ENCODE peak calls at places on chromosomes 13 and 19, in ten cellular contexts. One of them, this sample, is unnamed.
A peak's percentile ranks its signal among the peaks of the same experiment; 100 is the strongest.

GRCh38 chr19:3125900-3126524 is 9.8 kb upstream of the GNA15 start:
- DNase-seq in cardiac muscle cell: peak; percentile 61
- DNase-seq in brain microvascular endothelial cell: peak; percentile 47
- DNase-seq in GDM1: peak; percentile 25
- DNase-seq in NCI-H748 treated with DMSO at 0.1 percent for 48 hours: no peak
- DNase-seq in AG10803: peak; percentile 30
- DNase-seq in stimulated activated CD4-positive, alpha-beta T cell treated with anti-CD3 and anti-CD28 coated beads, Interleukin-1b, Interleukin-23, amount 100 ng/mL, for 1 hour: peak; percentile 69
- DNase-seq in AG08396: peak; percentile 74
- DNase-seq in activated CD8-positive, alpha-beta memory T cell treated with anti-CD3 and anti-CD28 coated beads for 1 hour: peak; percentile 63
- DNase-seq in Calu3: peak; percentile 79
- DNase-seq in this sample: peak; percentile 74

GRCh38 chr19:1920644-1921043 is 15.4 kb downstream of the ADAT3 start:
- DNase-seq in cardiac muscle cell: no peak
- DNase-seq in brain microvascular endothelial cell: no peak
- DNase-seq in GDM1: no peak
- DNase-seq in NCI-H748 treated with DMSO at 0.1 percent for 48 hours: no peak
- DNase-seq in AG10803: no peak
- DNase-seq in stimulated activated CD4-positive, alpha-beta T cell treated with anti-CD3 and anti-CD28 coated beads, Interleukin-1b, Interleukin-23, amount 100 ng/mL, for 1 hour: no peak
- DNase-seq in AG08396: no peak
- DNase-seq in activated CD8-positive, alpha-beta memory T cell treated with anti-CD3 and anti-CD28 coated beads for 1 hour: no peak
- DNase-seq in Calu3: no peak
- DNase-seq in this sample: no peak

GRCh38 chr19:55324705-55325104 is 436 bp downstream of the TMEM150B start:
- DNase-seq in cardiac muscle cell: no peak
- DNase-seq in brain microvascular endothelial cell: no peak
- DNase-seq in GDM1: no peak
- DNase-seq in NCI-H748 treated with DMSO at 0.1 percent for 48 hours: no peak
- DNase-seq in AG10803: no peak
- DNase-seq in stimulated activated CD4-positive, alpha-beta T cell treated with anti-CD3 and anti-CD28 coated beads, Interleukin-1b, Interleukin-23, amount 100 ng/mL, for 1 hour: no peak
- DNase-seq in AG08396: no peak
- DNase-seq in activated CD8-positive, alpha-beta memory T cell treated with anti-CD3 and anti-CD28 coated beads for 1 hour: no peak
- DNase-seq in Calu3: no peak
- DNase-seq in this sample: no peak

GRCh38 chr13:29006359-29006850 is 186.3 kb downstream of the MTUS2 start:
- DNase-seq in cardiac muscle cell: peak; percentile 69
- DNase-seq in brain microvascular endothelial cell: no peak
- DNase-seq in GDM1: no peak
- DNase-seq in NCI-H748 treated with DMSO at 0.1 percent for 48 hours: no peak
- DNase-seq in AG10803: no peak
- DNase-seq in stimulated activated CD4-positive, alpha-beta T cell treated with anti-CD3 and anti-CD28 coated beads, Interleukin-1b, Interleukin-23, amount 100 ng/mL, for 1 hour: no peak
- DNase-seq in AG08396: no peak
- DNase-seq in activated CD8-positive, alpha-beta memory T cell treated with anti-CD3 and anti-CD28 coated beads for 1 hour: no peak
- DNase-seq in Calu3: no peak
- DNase-seq in this sample: no peak

GRCh38 chr13:38979891-38980627 is 10.6 kb downstream of the STOML3 start:
- DNase-seq in cardiac muscle cell: peak; percentile 8
- DNase-seq in brain microvascular endothelial cell: no peak
- DNase-seq in GDM1: no peak
- DNase-seq in NCI-H748 treated with DMSO at 0.1 percent for 48 hours: peak; percentile 41
- DNase-seq in AG10803: peak; percentile 10
- DNase-seq in stimulated activated CD4-positive, alpha-beta T cell treated with anti-CD3 and anti-CD28 coated beads, Interleukin-1b, Interleukin-23, amount 100 ng/mL, for 1 hour: no peak
- DNase-seq in AG08396: no peak
- DNase-seq in activated CD8-positive, alpha-beta memory T cell treated with anti-CD3 and anti-CD28 coated beads for 1 hour: no peak
- DNase-seq in Calu3: no peak
- DNase-seq in this sample: no peak

GRCh38 chr13:75181906-75182305 is 300.1 kb downstream of the TBC1D4 start:
- DNase-seq in cardiac muscle cell: no peak
- DNase-seq in brain microvascular endothelial cell: peak; percentile 80
- DNase-seq in GDM1: no peak
- DNase-seq in NCI-H748 treated with DMSO at 0.1 percent for 48 hours: no peak
- DNase-seq in AG10803: peak; percentile 23
- DNase-seq in stimulated activated CD4-positive, alpha-beta T cell treated with anti-CD3 and anti-CD28 coated beads, Interleukin-1b, Interleukin-23, amount 100 ng/mL, for 1 hour: no peak
- DNase-seq in AG08396: peak; percentile 8
- DNase-seq in activated CD8-positive, alpha-beta memory T cell treated with anti-CD3 and anti-CD28 coated beads for 1 hour: no peak
- DNase-seq in Calu3: no peak
- DNase-seq in this sample: peak; percentile 7

GRCh38 chr19:11223208-11223607 is 16.2 kb upstream of the ANGPTL8 start:
- DNase-seq in cardiac muscle cell: no peak
- DNase-seq in brain microvascular endothelial cell: no peak
- DNase-seq in GDM1: no peak
- DNase-seq in NCI-H748 treated with DMSO at 0.1 percent for 48 hours: no peak
- DNase-seq in AG10803: no peak
- DNase-seq in stimulated activated CD4-positive, alpha-beta T cell treated with anti-CD3 and anti-CD28 coated beads, Interleukin-1b, Interleukin-23, amount 100 ng/mL, for 1 hour: no peak
- DNase-seq in AG08396: no peak
- DNase-seq in activated CD8-positive, alpha-beta memory T cell treated with anti-CD3 and anti-CD28 coated beads for 1 hour: no peak
- DNase-seq in Calu3: no peak
- DNase-seq in this sample: no peak

GRCh38 chr19:17052439-17052838 is 22.8 kb downstream of the HAUS8 start:
- DNase-seq in cardiac muscle cell: peak; percentile 60
- DNase-seq in brain microvascular endothelial cell: peak; percentile 46
- DNase-seq in GDM1: no peak
- DNase-seq in NCI-H748 treated with DMSO at 0.1 percent for 48 hours: peak; percentile 3
- DNase-seq in AG10803: peak; percentile 54
- DNase-seq in stimulated activated CD4-positive, alpha-beta T cell treated with anti-CD3 and anti-CD28 coated beads, Interleukin-1b, Interleukin-23, amount 100 ng/mL, for 1 hour: no peak
- DNase-seq in AG08396: peak; percentile 66
- DNase-seq in activated CD8-positive, alpha-beta memory T cell treated with anti-CD3 and anti-CD28 coated beads for 1 hour: no peak
- DNase-seq in Calu3: peak; percentile 28
- DNase-seq in this sample: peak; percentile 80

GRCh38 chr19:40907968-40908735 is 26.1 kb upstream of the CYP2A7 start:
- DNase-seq in cardiac muscle cell: no peak
- DNase-seq in brain microvascular endothelial cell: no peak
- DNase-seq in GDM1: no peak
- DNase-seq in NCI-H748 treated with DMSO at 0.1 percent for 48 hours: no peak
- DNase-seq in AG10803: no peak
- DNase-seq in stimulated activated CD4-positive, alpha-beta T cell treated with anti-CD3 and anti-CD28 coated beads, Interleukin-1b, Interleukin-23, amount 100 ng/mL, for 1 hour: peak; percentile 53
- DNase-seq in AG08396: no peak
- DNase-seq in activated CD8-positive, alpha-beta memory T cell treated with anti-CD3 and anti-CD28 coated beads for 1 hour: peak; percentile 51
- DNase-seq in Calu3: no peak
- DNase-seq in this sample: no peak

GRCh38 chr13:47408546-47409319 is 511.9 kb upstream of the HTR2A start:
- DNase-seq in cardiac muscle cell: no peak
- DNase-seq in brain microvascular endothelial cell: no peak
- DNase-seq in GDM1: no peak
- DNase-seq in NCI-H748 treated with DMSO at 0.1 percent for 48 hours: peak; percentile 7
- DNase-seq in AG10803: peak; percentile 25
- DNase-seq in stimulated activated CD4-positive, alpha-beta T cell treated with anti-CD3 and anti-CD28 coated beads, Interleukin-1b, Interleukin-23, amount 100 ng/mL, for 1 hour: no peak
- DNase-seq in AG08396: no peak
- DNase-seq in activated CD8-positive, alpha-beta memory T cell treated with anti-CD3 and anti-CD28 coated beads for 1 hour: no peak
- DNase-seq in Calu3: no peak
- DNase-seq in this sample: no peak

GRCh38 chr19:46859637-46860124 is 1.1 kb upstream of the ARHGAP35 start:
- DNase-seq in cardiac muscle cell: no peak
- DNase-seq in brain microvascular endothelial cell: peak; percentile 71
- DNase-seq in GDM1: no peak
- DNase-seq in NCI-H748 treated with DMSO at 0.1 percent for 48 hours: no peak
- DNase-seq in AG10803: peak; percentile 82
- DNase-seq in stimulated activated CD4-positive, alpha-beta T cell treated with anti-CD3 and anti-CD28 coated beads, Interleukin-1b, Interleukin-23, amount 100 ng/mL, for 1 hour: no peak
- DNase-seq in AG08396: no peak
- DNase-seq in activated CD8-positive, alpha-beta memory T cell treated with anti-CD3 and anti-CD28 coated beads for 1 hour: no peak
- DNase-seq in Calu3: no peak
- DNase-seq in this sample: peak; percentile 36

GRCh38 chr13:76454991-76455390 is 431.2 kb downstream of the KCTD12 start:
- DNase-seq in cardiac muscle cell: no peak
- DNase-seq in brain microvascular endothelial cell: no peak
- DNase-seq in GDM1: no peak
- DNase-seq in NCI-H748 treated with DMSO at 0.1 percent for 48 hours: no peak
- DNase-seq in AG10803: no peak
- DNase-seq in stimulated activated CD4-positive, alpha-beta T cell treated with anti-CD3 and anti-CD28 coated beads, Interleukin-1b, Interleukin-23, amount 100 ng/mL, for 1 hour: no peak
- DNase-seq in AG08396: no peak
- DNase-seq in activated CD8-positive, alpha-beta memory T cell treated with anti-CD3 and anti-CD28 coated beads for 1 hour: no peak
- DNase-seq in Calu3: no peak
- DNase-seq in this sample: no peak

GRCh38 chr19:16366056-16366432 is 41.4 kb downstream of the KLF2 start:
- DNase-seq in cardiac muscle cell: no peak
- DNase-seq in brain microvascular endothelial cell: no peak
- DNase-seq in GDM1: no peak
- DNase-seq in NCI-H748 treated with DMSO at 0.1 percent for 48 hours: no peak
- DNase-seq in AG10803: no peak
- DNase-seq in stimulated activated CD4-positive, alpha-beta T cell treated with anti-CD3 and anti-CD28 coated beads, Interleukin-1b, Interleukin-23, amount 100 ng/mL, for 1 hour: no peak
- DNase-seq in AG08396: no peak
- DNase-seq in activated CD8-positive, alpha-beta memory T cell treated with anti-CD3 and anti-CD28 coated beads for 1 hour: no peak
- DNase-seq in Calu3: no peak
- DNase-seq in this sample: no peak

This sample was measured in GM03348.